ENCODE peak calls at places on chromosomes 1 and 21, in six cellular contexts. One of them, this sample, is unnamed.

GRCh38 chr1:203172184-203173115 is 3.2 kb downstream of the MYBPH start:
- DNase-seq in IMR-90: peak; percentile 32
- DNase-seq in upper lobe of right lung: peak; percentile 83
- DNase-seq in CD8-positive, alpha-beta memory T cell: peak; percentile 19
- DNase-seq in small intestine: peak; percentile 53
- DNase-seq in ovary: no peak
- DNase-seq in this sample: peak; percentile 73

GRCh38 chr1:231162300-231162969 is 577 bp downstream of the TRIM67 start:
- DNase-seq in small intestine: peak; percentile 14
- DNase-seq in CD8-positive, alpha-beta memory T cell: no peak
- DNase-seq in ovary: peak; percentile 49
- DNase-seq in upper lobe of right lung: peak; percentile 72
- DNase-seq in IMR-90: peak; percentile 26
- DNase-seq in this sample: peak; percentile 67

GRCh38 chr21:28421716-28422480 is 570.8 kb downstream of the LTN1 start:
- DNase-seq in CD8-positive, alpha-beta memory T cell: no peak
- DNase-seq in upper lobe of right lung: no peak
- DNase-seq in ovary: no peak
- DNase-seq in small intestine: no peak
- DNase-seq in IMR-90: peak; percentile 78
- DNase-seq in this sample: peak; percentile 84

GRCh38 chr1:224922404-224923164 is 6.9 kb upstream of the DNAH14 start:
- DNase-seq in IMR-90: peak; percentile 39
- DNase-seq in small intestine: peak; percentile 61
- DNase-seq in CD8-positive, alpha-beta memory T cell: no peak
- DNase-seq in upper lobe of right lung: no peak
- DNase-seq in ovary: peak; percentile 21
- DNase-seq in this sample: peak; percentile 54

GRCh38 chr1:207256869-207257268 is 64.6 kb upstream of the CD55 start:
- DNase-seq in small intestine: no peak
- DNase-seq in upper lobe of right lung: no peak
- DNase-seq in IMR-90: no peak
- DNase-seq in ovary: no peak
- DNase-seq in CD8-positive, alpha-beta memory T cell: no peak
- DNase-seq in this sample: no peak

GRCh38 chr1:162672678-162673259 is 40.5 kb downstream of the DDR2 start:
- DNase-seq in CD8-positive, alpha-beta memory T cell: no peak
- DNase-seq in upper lobe of right lung: no peak
- DNase-seq in small intestine: no peak
- DNase-seq in ovary: no peak
- DNase-seq in IMR-90: no peak
- DNase-seq in this sample: no peak

GRCh38 chr1:173861731-173862145 is 6.1 kb downstream of the GAS5 start:
- DNase-seq in upper lobe of right lung: no peak
- DNase-seq in small intestine: no peak
- DNase-seq in CD8-positive, alpha-beta memory T cell: no peak
- DNase-seq in IMR-90: no peak
- DNase-seq in ovary: no peak
- DNase-seq in this sample: no peak

GRCh38 chr1:32138965-32139364 is 31.1 kb downstream of the KPNA6 start:
- DNase-seq in IMR-90: peak; percentile 55
- DNase-seq in small intestine: peak; percentile 36
- DNase-seq in CD8-positive, alpha-beta memory T cell: no peak
- DNase-seq in ovary: no peak
- DNase-seq in upper lobe of right lung: no peak
- DNase-seq in this sample: peak; percentile 54

GRCh38 chr1:82073659-82074058 is 272.9 kb downstream of the ADGRL2 start:
- DNase-seq in small intestine: no peak
- DNase-seq in CD8-positive, alpha-beta memory T cell: no peak
- DNase-seq in IMR-90: no peak
- DNase-seq in upper lobe of right lung: no peak
- DNase-seq in ovary: no peak
- DNase-seq in this sample: no peak

GRCh38 chr1:188769936-188770335 is 1707.7 kb downstream of the BRINP3 start:
- DNase-seq in ovary: no peak
- DNase-seq in CD8-positive, alpha-beta memory T cell: no peak
- DNase-seq in IMR-90: no peak
- DNase-seq in small intestine: no peak
- DNase-seq in upper lobe of right lung: no peak
- DNase-seq in this sample: no peak

GRCh38 chr1:237012789-237013383 is 8.6 kb upstream of the MT1HL1 start:
- DNase-seq in CD8-positive, alpha-beta memory T cell: no peak
- DNase-seq in IMR-90: no peak
- DNase-seq in small intestine: no peak
- DNase-seq in upper lobe of right lung: peak; percentile 89
- DNase-seq in ovary: peak; percentile 21
- DNase-seq in this sample: no peak

GRCh38 chr1:170200665-170201397 is 55.1 kb downstream of the NTMT2 start:
- DNase-seq in upper lobe of right lung: no peak
- DNase-seq in small intestine: no peak
- DNase-seq in IMR-90: peak; percentile 7
- DNase-seq in CD8-positive, alpha-beta memory T cell: no peak
- DNase-seq in ovary: no peak
- DNase-seq in this sample: peak; percentile 48

GRCh38 chr21:15275615-15276228 is 210.9 kb upstream of the NRIP1 start:
- DNase-seq in small intestine: no peak
- DNase-seq in upper lobe of right lung: no peak
- DNase-seq in ovary: no peak
- DNase-seq in IMR-90: no peak
- DNase-seq in CD8-positive, alpha-beta memory T cell: no peak
- DNase-seq in this sample: peak; percentile 4

GRCh38 chr1:24850353-24850905 is 79.6 kb downstream of the RUNX3 start:
- DNase-seq in upper lobe of right lung: no peak
- DNase-seq in ovary: no peak
- DNase-seq in small intestine: no peak
- DNase-seq in CD8-positive, alpha-beta memory T cell: no peak
- DNase-seq in IMR-90: peak; percentile 55
- DNase-seq in this sample: peak; percentile 51

GRCh38 chr1:76302711-76303347 is 228.3 kb downstream of the ST6GALNAC3 start:
- DNase-seq in small intestine: no peak
- DNase-seq in CD8-positive, alpha-beta memory T cell: no peak
- DNase-seq in ovary: no peak
- DNase-seq in IMR-90: peak; percentile 1
- DNase-seq in upper lobe of right lung: no peak
- DNase-seq in this sample: no peak

GRCh38 chr1:162136760-162137537 is 67.5 kb downstream of the NOS1AP start:
- DNase-seq in ovary: no peak
- DNase-seq in CD8-positive, alpha-beta memory T cell: no peak
- DNase-seq in upper lobe of right lung: no peak
- DNase-seq in small intestine: peak; percentile 62
- DNase-seq in IMR-90: peak; percentile 85
- DNase-seq in this sample: peak; percentile 88

GRCh38 chr1:228667224-228667623 is 68.1 kb upstream of the RHOU start:
- DNase-seq in IMR-90: no peak
- DNase-seq in CD8-positive, alpha-beta memory T cell: no peak
- DNase-seq in small intestine: peak; percentile 44
- DNase-seq in upper lobe of right lung: no peak
- DNase-seq in ovary: no peak
- DNase-seq in this sample: no peak

GRCh38 chr1:21861602-21862429 is 49.8 kb downstream of the LDLRAD2 start:
- DNase-seq in small intestine: peak; percentile 37
- DNase-seq in upper lobe of right lung: no peak
- DNase-seq in IMR-90: peak; percentile 78
- DNase-seq in CD8-positive, alpha-beta memory T cell: no peak
- DNase-seq in ovary: no peak
- DNase-seq in this sample: peak; percentile 86

GRCh38 chr21:43767980-43768867 is 7.9 kb downstream of the CSTB start:
- DNase-seq in upper lobe of right lung: peak; percentile 91
- DNase-seq in small intestine: peak; percentile 94
- DNase-seq in IMR-90: peak; percentile 75
- DNase-seq in CD8-positive, alpha-beta memory T cell: no peak
- DNase-seq in ovary: peak; percentile 40
- DNase-seq in this sample: peak; percentile 92

GRCh38 chr21:33901421-33902288 is 13.9 kb downstream of the ATP5PO start:
- DNase-seq in upper lobe of right lung: no peak
- DNase-seq in ovary: no peak
- DNase-seq in small intestine: peak; percentile 25
- DNase-seq in CD8-positive, alpha-beta memory T cell: no peak
- DNase-seq in IMR-90: peak; percentile 67
- DNase-seq in this sample: peak; percentile 78

GRCh38 chr1:153032677-153033308 is 1.8 kb downstream of the SPRR1B start:
- DNase-seq in CD8-positive, alpha-beta memory T cell: no peak
- DNase-seq in small intestine: no peak
- DNase-seq in IMR-90: peak; percentile 48
- DNase-seq in upper lobe of right lung: no peak
- DNase-seq in ovary: no peak
- DNase-seq in this sample: peak; percentile 88

GRCh38 chr1:46681333-46682034 is 9.8 kb downstream of the TEX38 start:
- DNase-seq in ovary: no peak
- DNase-seq in upper lobe of right lung: no peak
- DNase-seq in small intestine: no peak
- DNase-seq in IMR-90: no peak
- DNase-seq in CD8-positive, alpha-beta memory T cell: no peak
- DNase-seq in this sample: no peak

GRCh38 chr1:93079685-93080141 is 630 bp downstream of the MTF2 start:
- DNase-seq in CD8-positive, alpha-beta memory T cell: peak; percentile 9
- DNase-seq in small intestine: peak; percentile 12
- DNase-seq in IMR-90: no peak
- DNase-seq in ovary: peak; percentile 48
- DNase-seq in upper lobe of right lung: peak; percentile 70
- DNase-seq in this sample: peak; percentile 49
- H3K4me3 ChIP-seq in CD8-positive, alpha-beta memory T cell: peak overlapping the region; percentile 96
- H3K4me3 ChIP-seq in small intestine: peak overlapping the region; percentile 88
- H3K4me3 ChIP-seq in IMR-90: peak overlapping the region; percentile 78
- H3K4me3 ChIP-seq in ovary: peak overlapping the region; percentile 81
- H3K4me3 ChIP-seq in upper lobe of right lung: peak overlapping the region; percentile 81
- H3K4me3 ChIP-seq in this sample: peak overlapping the region; percentile 97

DNA sequence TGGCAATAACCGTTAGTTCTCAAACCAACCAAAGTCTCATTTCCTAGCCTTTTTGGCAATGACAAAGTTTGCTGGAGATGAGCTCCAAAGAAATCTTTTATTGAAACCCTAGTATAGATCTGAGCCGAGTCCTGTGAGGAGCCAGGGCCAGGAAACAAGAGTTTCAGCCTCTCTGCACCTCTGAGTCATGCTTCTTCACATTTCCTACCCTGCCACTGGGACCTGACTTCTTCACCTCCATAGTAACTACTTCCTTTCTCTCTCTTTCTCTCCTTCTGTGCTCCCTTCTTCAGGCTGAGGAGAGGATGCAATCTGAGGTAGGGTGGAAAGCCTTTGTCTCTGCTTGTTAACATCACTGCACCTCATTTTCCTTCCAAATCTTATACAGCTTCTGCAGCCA is 38.7 kb upstream of the IPO9 start:
- DNase-seq in small intestine: no peak
- DNase-seq in ovary: no peak
- DNase-seq in CD8-positive, alpha-beta memory T cell: no peak
- DNase-seq in upper lobe of right lung: no peak
- DNase-seq in IMR-90: peak; percentile 63
- DNase-seq in this sample: peak; percentile 88
- H3K27ac ChIP-seq in small intestine: no peak overlapping the region
- H3K27ac ChIP-seq in ovary: no peak overlapping the region
- H3K27ac ChIP-seq in CD8-positive, alpha-beta memory T cell: no peak overlapping the region
- H3K27ac ChIP-seq in upper lobe of right lung: peak overlapping the region; percentile 39
- H3K27ac ChIP-seq in IMR-90: peak overlapping the region; percentile 43
- H3K27ac ChIP-seq in this sample: peak overlapping the region; percentile 87

DNA sequence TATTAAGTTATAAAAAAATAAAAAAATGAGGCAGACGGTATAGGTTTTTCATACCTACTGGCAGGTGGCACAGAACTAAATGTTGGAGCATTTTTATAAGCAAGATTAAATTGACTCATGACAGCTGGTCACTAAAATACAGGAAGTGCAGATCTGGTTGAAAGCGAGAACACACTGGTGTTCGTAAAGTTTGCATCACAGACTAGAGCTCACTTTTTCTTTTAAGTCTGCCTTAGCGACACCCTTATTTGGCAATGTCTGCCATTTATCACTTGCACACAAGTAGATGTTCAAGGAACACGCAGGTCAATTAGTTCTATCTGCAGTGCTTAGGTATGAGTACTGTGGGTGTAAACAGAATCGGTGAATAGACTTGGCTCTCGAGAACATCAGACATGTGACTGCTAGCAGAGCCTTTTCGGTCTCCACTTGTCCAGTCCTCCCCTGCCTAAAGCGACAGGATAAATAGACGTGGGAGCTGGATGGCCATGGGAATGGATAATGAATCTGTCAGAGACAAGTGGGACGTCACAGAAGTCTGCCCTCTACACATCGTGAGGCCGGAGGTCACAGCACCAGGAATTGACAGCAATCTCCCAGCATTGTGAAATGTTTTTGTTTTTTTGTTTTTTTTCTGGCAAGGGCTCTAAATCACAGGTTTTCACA is 248.7 kb downstream of the NTNG1 start:
- DNase-seq in small intestine: no peak
- DNase-seq in ovary: no peak
- DNase-seq in CD8-positive, alpha-beta memory T cell: no peak
- DNase-seq in IMR-90: no peak
- DNase-seq in upper lobe of right lung: no peak
- DNase-seq in this sample: peak; percentile 36
- H3K4me3 ChIP-seq in small intestine: no peak overlapping the region
- H3K4me3 ChIP-seq in ovary: no peak overlapping the region
- H3K4me3 ChIP-seq in CD8-positive, alpha-beta memory T cell: no peak overlapping the region
- H3K4me3 ChIP-seq in IMR-90: no peak overlapping the region
- H3K4me3 ChIP-seq in upper lobe of right lung: no peak overlapping the region
- H3K4me3 ChIP-seq in this sample: peak overlapping the region; percentile 38

GRCh38 chr1:2025491-2025981 is 6.4 kb downstream of the GABRD start:
- DNase-seq in CD8-positive, alpha-beta memory T cell: no peak
- DNase-seq in small intestine: no peak
- DNase-seq in ovary: peak; percentile 68
- DNase-seq in IMR-90: no peak
- DNase-seq in upper lobe of right lung: no peak
- DNase-seq in this sample: no peak
- H3K27ac ChIP-seq in CD8-positive, alpha-beta memory T cell: no peak overlapping the region
- H3K27ac ChIP-seq in small intestine: no peak overlapping the region
- H3K27ac ChIP-seq in ovary: no peak overlapping the region
- H3K27ac ChIP-seq in IMR-90: no peak overlapping the region
- H3K27ac ChIP-seq in upper lobe of right lung: no peak overlapping the region
- H3K27ac ChIP-seq in this sample: no peak overlapping the region

DNA sequence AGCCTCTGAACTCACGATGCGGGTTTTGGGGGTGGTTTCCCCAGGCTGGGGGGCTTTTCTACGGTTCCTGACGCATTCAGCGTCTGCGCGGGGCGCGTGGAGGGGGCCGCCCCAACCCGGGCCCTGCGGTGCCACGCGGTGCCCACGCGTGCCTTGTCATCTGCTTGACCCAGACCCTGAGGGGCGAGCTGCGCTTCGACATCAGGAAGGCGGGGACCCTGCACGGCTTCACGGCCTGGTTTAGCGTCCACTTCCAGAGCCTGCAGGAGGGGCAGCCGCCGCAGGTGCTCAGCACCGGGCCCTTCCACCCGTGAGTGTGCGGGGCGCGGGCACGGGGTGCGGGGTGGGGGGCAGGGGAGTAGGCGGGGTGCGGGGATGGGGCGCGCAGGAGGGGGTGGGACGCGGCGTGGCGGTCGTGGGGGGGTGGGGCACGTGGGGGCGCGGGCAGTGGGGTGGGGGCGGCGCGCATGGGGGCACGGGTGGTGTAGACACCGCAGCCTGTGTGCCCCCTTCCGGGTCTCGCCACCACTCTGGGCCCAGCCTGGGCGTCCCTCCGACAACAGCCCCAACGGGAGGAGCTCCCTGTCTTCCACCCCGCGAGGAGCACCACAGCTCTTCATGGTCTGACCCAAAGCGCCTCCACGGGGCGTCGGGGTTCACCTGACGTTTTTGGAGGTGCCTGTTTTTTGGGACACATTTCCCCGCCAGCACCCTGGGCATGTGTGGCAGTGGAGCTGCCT is 26.3 kb downstream of the PRMT2 start:
- DNase-seq in ovary: no peak
- DNase-seq in small intestine: no peak
- DNase-seq in IMR-90: no peak
- DNase-seq in CD8-positive, alpha-beta memory T cell: no peak
- DNase-seq in upper lobe of right lung: no peak
- DNase-seq in this sample: no peak
- H3K4me3 ChIP-seq in ovary: peak overlapping the region; percentile 14
- H3K4me3 ChIP-seq in small intestine: no peak overlapping the region
- H3K4me3 ChIP-seq in IMR-90: no peak overlapping the region
- H3K4me3 ChIP-seq in CD8-positive, alpha-beta memory T cell: no peak overlapping the region
- H3K4me3 ChIP-seq in upper lobe of right lung: peak overlapping the region; percentile 30
- H3K4me3 ChIP-seq in this sample: peak overlapping the region; percentile 54

This sample was measured in GM23248.